ENCODE peak calls at places on chromosomes 5 and 9, in seven cellular contexts. L is CD4-positive, alpha-beta memory T cell; T is ovary; X is esophagus squamous epithelium; B is psoas muscle; H is small intestine; Q is AG10803. M is an unnamed sample.

GRCh38 chr9:81789751-81790150 is 100.4 kb upstream of the TLE1 start:
- DNase-seq in L (no peak), T (no peak), X (no peak), B (no peak), H (no peak), Q (peak; percentile 73), M (peak; percentile 48)

GRCh38 chr5:5288236-5288635 is 134.2 kb upstream of the ICE1 start:
- DNase-seq in L (no peak), T (no peak), X (no peak), B (no peak), H (no peak), Q (no peak), M (no peak)

GRCh38 chr9:98502311-98502975 is 206.3 kb downstream of the GABBR2 start:
- DNase-seq in L (no peak), T (no peak), X (no peak), B (no peak), H (no peak), Q (peak; percentile 83), M (peak; percentile 45)

GRCh38 chr5:120599576-120599975 is 135.5 kb downstream of the PRR16 start:
- DNase-seq in L (no peak), T (no peak), X (no peak), B (no peak), H (no peak), Q (peak; percentile 74), M (peak; percentile 64)

GRCh38 chr5:170112876-170113516 is 7.3 kb downstream of the FOXI1 start:
- DNase-seq in L (no peak), T (no peak), X (no peak), B (no peak), H (no peak), Q (no peak), M (no peak)

GRCh38 chr5:14156611-14157493 is 13.7 kb downstream of the TRIO start:
- DNase-seq in L (no peak), T (no peak), X (no peak), B (no peak), H (no peak), Q (peak; percentile 96), M (peak; percentile 98)

GRCh38 chr9:110638381-110638954 is 30.1 kb upstream of the MUSK start:
- DNase-seq in L (no peak), T (no peak), X (no peak), B (no peak), H (no peak), Q (peak; percentile 49), M (peak; percentile 76)

GRCh38 chr5:21807953-21808352 is 1045.2 kb downstream of the CDH12 start:
- DNase-seq in L (no peak), T (no peak), X (no peak), B (no peak), H (no peak), Q (no peak), M (peak; percentile 67)

GRCh38 chr9:81814794-81815464 is 113.3 kb upstream of the SPATA31D4 start:
- DNase-seq in L (no peak), T (no peak), X (no peak), B (no peak), H (peak; percentile 17), Q (no peak), M (peak; percentile 18)

GRCh38 chr5:168152660-168153059 is 138.8 kb upstream of the WWC1 start:
- DNase-seq in L (no peak), T (no peak), X (no peak), B (no peak), H (no peak), Q (peak; percentile 70), M (no peak)

GRCh38 chr5:151557951-151558350 is 33.2 kb downstream of the FAT2 start:
- DNase-seq in L (no peak), T (no peak), X (no peak), B (no peak), H (no peak), Q (no peak), M (no peak)

GRCh38 chr5:130277522-130277921 is 373.3 kb downstream of the CHSY3 start:
- DNase-seq in L (no peak), T (no peak), X (no peak), B (no peak), H (no peak), Q (no peak), M (no peak)

GRCh38 chr5:60700347-60700815 is 415 bp upstream of the DEPDC1B start:
- DNase-seq in L (no peak), T (no peak), X (no peak), B (no peak), H (peak; percentile 49), Q (peak; percentile 11), M (peak; percentile 36)

DNA sequence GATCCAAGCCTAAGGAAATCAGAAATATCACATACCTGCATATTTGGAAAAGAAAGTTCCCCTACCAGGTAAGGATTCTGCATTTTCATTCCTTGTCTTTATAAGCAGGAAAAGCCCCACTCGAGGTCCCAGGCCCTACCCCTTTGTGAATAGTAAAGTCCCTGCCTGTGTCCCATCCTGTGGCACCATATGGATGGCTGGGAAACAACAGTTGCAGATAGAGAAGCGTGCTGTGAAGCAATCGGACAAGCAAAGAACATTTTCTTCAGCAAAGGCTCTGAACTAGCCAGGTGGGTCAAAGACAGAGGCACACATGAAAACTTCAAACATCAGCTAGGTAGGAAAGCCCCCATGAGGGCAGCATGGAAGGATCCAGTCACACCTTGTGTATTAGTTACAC is 169.3 kb downstream of the NR2F1-AS1 start:
- DNase-seq in L (no peak), T (no peak), X (no peak), B (no peak), H (no peak), Q (no peak), M (no peak)
- H3K4me3 ChIP-seq in L (no peak overlapping the region), T (no peak overlapping the region), X (no peak overlapping the region), B (no peak overlapping the region), H (no peak overlapping the region), Q (no peak overlapping the region), M (no peak overlapping the region)

GRCh38 chr5:150392680-150393079 is 20.0 kb downstream of the CD74 start:
- DNase-seq in L (no peak), T (no peak), X (no peak), B (no peak), H (no peak), Q (no peak), M (no peak)
- H3K4me3 ChIP-seq in L (no peak overlapping the region), T (no peak overlapping the region), X (no peak overlapping the region), B (no peak overlapping the region), H (no peak overlapping the region), Q (no peak overlapping the region), M (no peak overlapping the region)

DNA sequence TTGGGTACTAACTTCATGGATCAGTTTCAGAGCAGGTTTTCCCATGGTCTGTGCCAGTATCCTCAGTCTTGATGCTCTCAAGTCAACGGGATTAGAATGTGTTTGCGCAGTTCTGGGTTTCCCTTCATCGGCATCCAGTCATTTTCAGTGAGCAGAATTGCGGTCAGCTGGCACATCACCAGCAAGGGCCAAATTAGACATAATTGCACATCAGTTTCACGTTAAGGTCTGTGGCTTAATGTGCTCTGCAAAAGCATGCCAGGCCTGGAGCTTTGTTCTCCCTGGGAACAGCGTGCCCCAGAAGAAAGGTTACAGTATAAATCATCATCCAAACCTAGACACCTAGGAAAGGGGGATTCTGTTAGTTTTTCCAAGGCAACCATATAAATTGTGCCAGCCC is 22.9 kb downstream of the IQGAP2 start:
- DNase-seq in L (no peak), T (no peak), X (no peak), B (no peak), H (no peak), Q (no peak), M (no peak)
- H3K4me3 ChIP-seq in L (no peak overlapping the region), T (no peak overlapping the region), X (no peak overlapping the region), B (no peak overlapping the region), H (no peak overlapping the region), Q (no peak overlapping the region), M (no peak overlapping the region)

GRCh38 chr5:146789712-146790660 is 88.6 kb downstream of the PPP2R2B start:
- DNase-seq in L (no peak), T (no peak), X (no peak), B (no peak), H (no peak), Q (no peak), M (no peak)
- H3K4me3 ChIP-seq in L (no peak overlapping the region), T (no peak overlapping the region), X (no peak overlapping the region), B (no peak overlapping the region), H (no peak overlapping the region), Q (no peak overlapping the region), M (no peak overlapping the region)

DNA sequence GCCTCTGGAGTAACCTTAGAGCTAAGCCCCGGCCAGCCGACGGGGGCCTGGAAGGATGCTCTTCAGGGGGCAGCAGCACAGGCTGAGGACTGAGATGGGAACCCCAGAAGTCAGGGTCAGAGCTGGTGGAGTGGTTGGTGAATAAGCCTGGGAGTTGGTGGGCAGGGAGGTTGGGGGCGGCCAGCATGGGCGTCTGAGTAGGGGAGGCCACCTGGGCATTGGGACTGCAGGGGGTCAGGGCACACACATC is 14.4 kb downstream of the NINJ1 start:
- DNase-seq in L (no peak), T (no peak), X (no peak), B (no peak), H (no peak), Q (no peak), M (no peak)
- H3K4me3 ChIP-seq in L (no peak overlapping the region), T (no peak overlapping the region), X (no peak overlapping the region), B (no peak overlapping the region), H (no peak overlapping the region), Q (no peak overlapping the region), M (no peak overlapping the region)

DNA sequence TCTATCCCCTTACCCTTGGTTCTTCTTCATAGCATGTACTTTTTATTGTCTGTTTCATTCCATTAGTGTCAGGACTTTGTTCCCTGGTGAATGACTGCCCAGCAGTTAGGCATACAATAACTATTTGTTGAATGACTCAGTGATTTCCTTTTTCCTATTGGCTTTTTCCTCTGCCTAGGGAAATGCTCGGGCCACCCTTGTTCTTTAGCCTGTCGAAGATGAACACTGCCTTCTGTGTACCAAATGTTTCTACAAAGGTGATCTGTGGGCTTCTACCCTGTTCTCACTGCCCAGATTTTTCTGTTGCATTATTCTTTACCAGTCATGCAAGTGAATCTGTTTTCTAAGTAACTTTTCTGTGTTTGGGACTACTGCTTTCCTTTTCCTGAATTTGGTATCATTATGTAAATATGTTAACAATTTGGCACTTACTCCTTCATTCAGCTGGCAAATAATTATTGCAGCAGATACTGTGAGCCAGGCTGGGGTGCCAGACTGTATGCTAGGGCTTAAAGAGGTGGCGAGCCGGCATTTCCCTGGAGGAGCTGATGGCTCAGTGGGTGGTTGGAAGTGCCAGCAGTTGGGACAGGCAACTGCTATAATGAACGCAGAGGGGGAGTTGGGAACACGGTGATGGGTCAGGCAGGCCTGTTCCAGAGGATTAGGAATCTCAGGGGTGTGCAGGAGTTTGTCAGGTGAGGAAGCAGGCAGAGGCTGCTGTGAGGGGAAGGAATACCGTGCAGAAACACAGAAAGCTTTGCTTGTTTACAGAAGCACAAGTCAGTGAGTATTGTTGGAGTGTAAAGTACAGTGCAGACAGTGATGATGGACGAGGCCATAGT is 30.6 kb downstream of the KDM4C start:
- DNase-seq in L (no peak), T (no peak), X (no peak), B (no peak), H (peak; percentile 90), Q (peak; percentile 47), M (peak; percentile 51)
- H3K4me3 ChIP-seq in L (no peak overlapping the region), T (no peak overlapping the region), X (no peak overlapping the region), B (no peak overlapping the region), H (no peak overlapping the region), Q (no peak overlapping the region), M (peak overlapping the region; percentile 27)

GRCh38 chr5:9197881-9198260 is 348.0 kb downstream of the SEMA5A start:
- DNase-seq in L (no peak), T (no peak), X (no peak), B (no peak), H (no peak), Q (no peak), M (peak; percentile 73)
- H3K4me3 ChIP-seq in L (no peak overlapping the region), T (no peak overlapping the region), X (no peak overlapping the region), B (no peak overlapping the region), H (no peak overlapping the region), Q (no peak overlapping the region), M (no peak overlapping the region)

GRCh38 chr5:24161559-24161958 is 483.2 kb downstream of the CDH10 start:
- DNase-seq in L (no peak), T (no peak), X (no peak), B (no peak), H (no peak), Q (no peak), M (no peak)
- H3K4me3 ChIP-seq in L (no peak overlapping the region), T (no peak overlapping the region), X (no peak overlapping the region), B (no peak overlapping the region), H (no peak overlapping the region), Q (no peak overlapping the region), M (no peak overlapping the region)

M was measured in cardiac fibroblast.